ENCODE peak calls at places on chromosome 11, in eight cellular contexts. N, F, Q, Z, O, R, K and H are unnamed samples.

GRCh38 chr11:61814242-61814957 is 2.4 kb downstream of the FADS1 start:
- DNase-seq in N (peak), F (peak), Q (no peak), Z (peak), O (no peak), R (peak), K (peak), H (peak)

GRCh38 chr11:104907521-104908185 is 9.4 kb upstream of the CASP12 start:
- DNase-seq in N (no peak), F (no peak), Q (no peak), Z (no peak), O (no peak), R (no peak), K (no peak), H (no peak)

GRCh38 chr11:114059278-114059983 is at the start of gene ZBTB16:
- DNase-seq in N (peak), F (peak), Q (peak), Z (peak), O (peak), R (peak), K (peak), H (peak)

GRCh38 chr11:33452806-33453205 is 195.6 kb downstream of the HIPK3 start:
- DNase-seq in N (no peak), F (peak), Q (no peak), Z (no peak), O (no peak), R (no peak), K (peak), H (no peak)

GRCh38 chr11:102007567-102008437 is 39.4 kb upstream of the CFAP300 start:
- DNase-seq in N (peak), F (peak), Q (no peak), Z (peak), O (no peak), R (peak), K (peak), H (peak)

GRCh38 chr11:128824199-128825049 is 42.7 kb downstream of the KCNJ1 start:
- DNase-seq in N (peak), F (no peak), Q (no peak), Z (no peak), O (no peak), R (no peak), K (no peak), H (no peak)

GRCh38 chr11:66188580-66188979 is 79.9 kb upstream of the RAB1B start:
- DNase-seq in N (no peak), F (peak), Q (no peak), Z (peak), O (no peak), R (no peak), K (peak), H (no peak)

GRCh38 chr11:128390246-128390645 is 197.1 kb downstream of the ETS1 start:
- DNase-seq in N (no peak), F (no peak), Q (no peak), Z (no peak), O (no peak), R (no peak), K (no peak), H (no peak)

GRCh38 chr11:109401532-109401931 is 20.5 kb upstream of the C11orf87 start:
- DNase-seq in N (no peak), F (no peak), Q (no peak), Z (no peak), O (no peak), R (no peak), K (peak), H (no peak)

GRCh38 chr11:6825333-6825744 is 20.1 kb upstream of the OR10A5 start:
- DNase-seq in N (no peak), F (no peak), Q (no peak), Z (no peak), O (no peak), R (no peak), K (peak), H (no peak)

GRCh38 chr11:36462321-36462720 is 47.8 kb downstream of the TRAF6 start:
- DNase-seq in N (no peak), F (no peak), Q (no peak), Z (no peak), O (no peak), R (no peak), K (no peak), H (no peak)

GRCh38 chr11:19557185-19557584 is 155.5 kb upstream of the NAV2 start:
- DNase-seq in N (no peak), F (no peak), Q (no peak), Z (no peak), O (no peak), R (no peak), K (no peak), H (no peak)

GRCh38 chr11:112285918-112286317 is 25.3 kb upstream of the PLET1 start:
- DNase-seq in N (peak), F (peak), Q (no peak), Z (no peak), O (no peak), R (no peak), K (peak), H (no peak)

GRCh38 chr11:124536520-124536919 is 6.9 kb downstream of the OR8B12 start:
- DNase-seq in N (peak), F (no peak), Q (peak), Z (peak), O (no peak), R (no peak), K (peak), H (no peak)

GRCh38 chr11:125224391-125225015 is 60.0 kb downstream of the PKNOX2 start:
- DNase-seq in N (peak), F (peak), Q (no peak), Z (no peak), O (no peak), R (no peak), K (peak), H (peak)

GRCh38 chr11:47406896-47407745 is 1.3 kb upstream of the SLC39A13 start:
- DNase-seq in N (peak), F (no peak), Q (no peak), Z (no peak), O (no peak), R (no peak), K (no peak), H (no peak)

GRCh38 chr11:108985611-108986279 is 320.9 kb downstream of the DDX10 start:
- DNase-seq in N (no peak), F (peak), Q (no peak), Z (no peak), O (no peak), R (no peak), K (peak), H (no peak)